ENCODE peak calls at places on chromosomes 11 and 22, in ten cellular contexts. O is astrocyte of the hippocampus; Y is NCI-H774; C is AG04449; I is naive thymus-derived CD8-positive, alpha-beta T cell; R is omental fat pad; F is GM12865; P is NCI-H446 treated with DMSO at 0.1 percent for 48 hours; H is stromal cell of bone marrow; W is DMS153. S is an unnamed sample.

GRCh38 chr11:111983187-111983986 is 41.8 kb upstream of the DLAT start:
- DNase-seq in R (no peak), C (no peak), F (no peak), W (peak), H (no peak), Y (peak), P (no peak), O (peak), I (no peak), S (no peak)

GRCh38 chr11:5004429-5005274 is 10.0 kb downstream of the OR51L1 start:
- DNase-seq in R (peak), P (no peak), Y (peak), I (peak), F (peak), C (peak), H (peak), O (peak), W (peak), S (peak)

GRCh38 chr11:48082771-48083170 is 102.4 kb downstream of the PTPRJ start:
- DNase-seq in W (no peak), H (no peak), F (no peak), P (no peak), O (no peak), I (no peak), Y (no peak), R (no peak), C (no peak), S (no peak)

GRCh38 chr22:42937164-42937854 is 77.6 kb downstream of the PACSIN2 start:
- DNase-seq in C (peak), H (peak), F (peak), W (no peak), I (no peak), Y (no peak), R (no peak), P (no peak), O (peak), S (no peak)

GRCh38 chr11:87083029-87083428 is 45.3 kb downstream of the TMEM135 start:
- DNase-seq in F (no peak), R (no peak), W (no peak), Y (no peak), P (no peak), H (no peak), C (no peak), O (no peak), I (no peak), S (no peak)

GRCh38 chr11:67264886-67265632 is 1.2 kb upstream of the GRK2 start:
- DNase-seq in I (no peak), Y (no peak), O (no peak), F (no peak), R (no peak), C (no peak), H (no peak), W (no peak), P (no peak), S (no peak)

GRCh38 chr11:128630367-128631230 is 43.2 kb upstream of the ETS1 start:
- DNase-seq in O (peak), C (peak), Y (peak), H (peak), W (peak), F (peak), I (peak), P (no peak), R (peak), S (peak)

GRCh38 chr11:110479445-110480101 is 49.8 kb downstream of the FDX1 start:
- DNase-seq in I (no peak), F (peak), O (peak), P (peak), Y (peak), C (no peak), R (no peak), W (peak), H (no peak), S (no peak)

GRCh38 chr11:11292839-11293238 is 60.2 kb downstream of the CSNK2A3 start:
- DNase-seq in I (no peak), Y (no peak), P (no peak), W (no peak), F (no peak), R (no peak), H (no peak), O (no peak), C (no peak), S (no peak)

GRCh38 chr11:116224154-116224888 is 548.5 kb downstream of the BUD13 start:
- DNase-seq in I (no peak), P (peak), W (peak), R (peak), Y (peak), O (peak), H (peak), F (peak), C (no peak), S (no peak)

GRCh38 chr11:65403607-65404121 is 17.2 kb downstream of the FRMD8 start:
- DNase-seq in P (no peak), C (no peak), H (no peak), F (peak), I (no peak), Y (no peak), O (no peak), W (no peak), R (no peak), S (no peak)

S was measured in GM04503.